ENCODE peak calls at places on chromosome 5, in six cellular contexts. M is body of pancreas, B is ovary, R is sigmoid colon, Q is GM12878, T is stomach. Y is an unnamed sample.

GRCh38 chr5:1521671-1522600 is 1.8 kb downstream of the LPCAT1 start:
- DNase-seq in M (peak; percentile 11), Q (no peak), B (peak; percentile 22), R (peak; percentile 59), T (peak; percentile 21), Y (peak; percentile 1)

GRCh38 chr5:9454012-9454481 is 91.8 kb downstream of the SEMA5A start:
- DNase-seq in M (no peak), R (no peak), T (no peak), Q (no peak), B (no peak), Y (no peak)

GRCh38 chr5:63128018-63128417 is 549.4 kb downstream of the LRRC70 start:
- DNase-seq in T (no peak), M (no peak), Q (no peak), R (no peak), B (no peak), Y (no peak)

GRCh38 chr5:68962632-68963484 is 131.0 kb upstream of the SLC30A5 start:
- DNase-seq in T (peak; percentile 69), M (peak; percentile 64), R (peak; percentile 84), Q (no peak), B (peak; percentile 74), Y (peak; percentile 72)

GRCh38 chr5:68843600-68844342 is 250.0 kb upstream of the SLC30A5 start:
- DNase-seq in T (no peak), M (no peak), B (no peak), R (no peak), Q (no peak), Y (no peak)

GRCh38 chr5:178545941-178546674 is 44.1 kb downstream of the COL23A1 start:
- DNase-seq in R (peak; percentile 56), T (no peak), M (no peak), Q (no peak), B (no peak), Y (no peak)

GRCh38 chr5:150180241-150181027 is 9.4 kb upstream of the SLC6A7 start:
- DNase-seq in T (no peak), R (peak; percentile 84), Q (no peak), M (peak; percentile 35), B (no peak), Y (peak; percentile 32)

GRCh38 chr5:114789773-114790402 is 379.8 kb downstream of the TRIM36 start:
- DNase-seq in T (no peak), R (no peak), M (no peak), B (no peak), Q (no peak), Y (no peak)

GRCh38 chr5:137234973-137235943 is 263.9 kb downstream of the SPOCK1 start:
- DNase-seq in B (no peak), R (no peak), T (no peak), M (no peak), Q (no peak), Y (no peak)

GRCh38 chr5:1134478-1134877 is 22.6 kb upstream of the SLC12A7 start:
- DNase-seq in B (no peak), Q (peak; percentile 74), R (no peak), M (peak; percentile 49), T (peak; percentile 77), Y (no peak)

GRCh38 chr5:66554211-66554610 is 42.0 kb upstream of the MAST4 start:
- DNase-seq in Q (peak; percentile 72), R (no peak), B (no peak), T (no peak), M (no peak), Y (no peak)

GRCh38 chr5:9112520-9113291 is 433.2 kb downstream of the SEMA5A start:
- DNase-seq in B (no peak), T (no peak), Q (no peak), R (no peak), M (no peak), Y (no peak)

GRCh38 chr5:150214289-150214688 is 24.4 kb downstream of the SLC6A7 start:
- DNase-seq in R (no peak), B (no peak), M (no peak), T (no peak), Q (no peak), Y (no peak)

GRCh38 chr5:179781846-179782245 is 11.9 kb upstream of the LTC4S start:
- DNase-seq in Q (no peak), M (no peak), R (no peak), B (no peak), T (no peak), Y (no peak)

GRCh38 chr5:168311061-168311566 is 19.7 kb downstream of the WWC1 start:
- DNase-seq in M (no peak), Q (no peak), T (peak; percentile 51), B (no peak), R (no peak), Y (no peak)

GRCh38 chr5:96963267-96963666 is 27.4 kb downstream of the LNPEP start:
- DNase-seq in M (peak; percentile 29), R (peak; percentile 75), Q (peak; percentile 33), T (no peak), B (peak; percentile 35), Y (peak; percentile 18)

GRCh38 chr5:57532513-57533497 is 50.2 kb upstream of the ACTBL2 start:
- DNase-seq in T (no peak), R (no peak), M (no peak), B (no peak), Q (no peak), Y (no peak)

GRCh38 chr5:68395844-68396523 is 180.4 kb downstream of the PIK3R1 start:
- DNase-seq in R (no peak), B (no peak), Q (no peak), M (peak; percentile 25), T (peak; percentile 57), Y (no peak)

GRCh38 chr5:111063709-111064322 is 7.7 kb upstream of the TSLP start:
- DNase-seq in T (no peak), Q (no peak), R (no peak), M (no peak), B (no peak), Y (no peak)

GRCh38 chr5:31232273-31232888 is 38.9 kb downstream of the CDH6 start:
- DNase-seq in Q (no peak), R (no peak), B (no peak), M (peak; percentile 22), T (no peak), Y (peak; percentile 6)

GRCh38 chr5:115869256-115869655 is 27.5 kb downstream of the AP3S1 start:
- DNase-seq in Q (no peak), M (no peak), T (no peak), B (no peak), R (no peak), Y (no peak)

GRCh38 chr5:34496258-34496657 is 159.9 kb upstream of the RAI14 start:
- DNase-seq in R (peak; percentile 68), M (no peak), B (no peak), Q (no peak), T (no peak), Y (peak; percentile 24)

GRCh38 chr5:177329883-177330282 is 18.2 kb upstream of the MXD3 start:
- DNase-seq in T (no peak), R (no peak), Q (no peak), M (peak; percentile 65), B (no peak), Y (no peak)

GRCh38 chr5:177325868-177326381 is 14.2 kb upstream of the MXD3 start:
- DNase-seq in R (no peak), T (no peak), M (no peak), B (peak; percentile 5), Q (no peak), Y (no peak)

GRCh38 chr5:177328545-177329231 is 17.0 kb upstream of the MXD3 start:
- DNase-seq in Q (no peak), M (no peak), B (peak; percentile 2), T (no peak), R (no peak), Y (no peak)

GRCh38 chr5:177330991-177331837 is 19.5 kb upstream of the MXD3 start:
- DNase-seq in M (no peak), R (no peak), Q (no peak), T (no peak), B (no peak), Y (no peak)

GRCh38 chr5:177327539-177328522 is 16.1 kb upstream of the MXD3 start:
- DNase-seq in B (peak; percentile 21), M (peak; percentile 66), Q (no peak), R (no peak), T (no peak), Y (no peak)
- TF ChIP-seq POLR2A in B (no peak), M (no peak), Q (no peak), R (no peak), T (no peak), Y (no peak)

GRCh38 chr5:39424751-39425524 is at the start of gene DAB2:
- DNase-seq in M (peak; percentile 72), R (peak; percentile 92), B (peak; percentile 78), Q (no peak), T (peak; percentile 73), Y (peak; percentile 72)

GRCh38 chr5:39422036-39422606 is 2.7 kb downstream of the DAB2 start:
- DNase-seq in T (no peak), B (no peak), M (no peak), R (no peak), Q (no peak), Y (no peak)

GRCh38 chr5:39420482-39421145 is 4.2 kb downstream of the DAB2 start:
- DNase-seq in Q (no peak), R (peak; percentile 84), M (peak; percentile 55), T (peak; percentile 29), B (peak; percentile 71), Y (peak; percentile 44)

GRCh38 chr5:39422886-39423285 is 1.9 kb downstream of the DAB2 start:
- DNase-seq in Q (no peak), T (no peak), R (no peak), B (no peak), M (no peak), Y (no peak)

DNA sequence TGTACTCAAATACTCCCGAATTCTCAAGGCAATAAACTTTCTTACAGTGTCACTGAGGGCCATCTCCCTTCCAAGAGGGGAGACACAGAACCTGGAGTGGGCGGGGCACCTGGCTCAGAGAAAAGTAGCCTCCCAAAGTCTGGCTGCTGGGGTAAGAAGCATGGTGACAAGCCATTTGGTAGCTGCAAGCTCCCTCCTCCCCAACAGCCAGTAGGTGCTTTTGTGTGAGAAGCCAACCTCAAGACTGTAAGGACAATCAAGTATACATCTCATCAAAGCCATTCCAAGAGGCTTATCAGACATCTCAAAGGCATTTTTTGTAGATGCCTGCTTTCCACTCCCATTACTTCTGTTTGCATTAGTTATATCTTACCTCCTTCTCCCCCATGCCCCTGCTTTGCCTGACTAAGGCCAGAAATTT is 1.4 kb downstream of the DAB2 start:
- DNase-seq in T (no peak), B (no peak), M (no peak), R (no peak), Q (no peak), Y (no peak)
- H3K4me3 ChIP-seq in T (peak overlapping the region; percentile 62), B (peak overlapping the region; percentile 68), M (no peak overlapping the region), R (peak overlapping the region; percentile 69), Q (no peak overlapping the region), Y (no peak overlapping the region)

DNA sequence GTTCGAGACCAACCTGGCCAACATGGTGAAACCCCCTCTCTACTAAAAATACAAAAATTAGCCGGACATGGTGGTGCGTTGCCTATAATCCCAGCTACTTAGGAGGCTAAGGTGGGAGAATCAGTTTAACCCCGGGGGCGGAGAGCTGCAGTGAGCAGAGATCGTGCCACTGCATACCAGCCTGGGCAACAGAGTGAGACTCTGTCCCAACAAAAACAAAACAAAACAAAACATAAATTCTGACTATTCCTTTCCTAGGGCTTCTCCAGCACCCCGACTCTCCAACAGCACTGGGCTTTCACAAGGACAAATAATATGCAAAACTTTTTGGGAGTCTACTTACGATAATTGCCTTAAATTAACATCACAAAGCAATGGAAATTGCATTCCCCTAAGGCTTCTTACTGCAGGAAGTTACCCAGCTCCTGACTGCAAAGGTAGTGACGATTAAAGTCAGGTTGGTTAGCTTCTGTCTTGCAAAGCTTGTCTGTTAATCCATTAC is 15.9 kb upstream of the CDKN2AIPNL start:
- DNase-seq in R (no peak), B (no peak), Q (no peak), T (no peak), M (no peak), Y (no peak)
- TF ChIP-seq POLR2A in R (no peak), B (no peak), Q (no peak), T (no peak), M (no peak), Y (no peak)

GRCh38 chr5:151239237-151239861 is 13.6 kb upstream of the GM2A start:
- DNase-seq in M (peak; percentile 80), B (peak; percentile 87), T (peak; percentile 80), Q (no peak), R (peak; percentile 93), Y (peak; percentile 41)
- H3K4me3 ChIP-seq in M (no peak overlapping the region), B (peak overlapping the region; percentile 27), T (peak overlapping the region; percentile 16), Q (no peak overlapping the region), R (peak overlapping the region; percentile 40), Y (no peak overlapping the region)

Y was measured in thyroid gland.